ENCODE peak calls at places on chromosomes 2 and 18, in seven cellular contexts. One of them, this sample, is unnamed.

GRCh38 chr2:127047054-127047453 is 59.9 kb downstream of the BIN1 start:
- DNase-seq in left kidney: no peak
- DNase-seq in activated CD4-positive, alpha-beta T cell treated with anti-CD3 and anti-CD28 coated beads, Interleukin-2, amount 50 U/mL, for 48 hours: no peak
- DNase-seq in NCI-H460: no peak
- DNase-seq in right cardiac atrium: no peak
- DNase-seq in amniotic stem cell: no peak
- DNase-seq in stimulated activated CD4-positive, alpha-beta T cell treated with anti-CD3 and anti-CD28 coated beads, Interleukin-1b, Interleukin-23, amount 100 ng/mL, for 48 hours: no peak
- DNase-seq in this sample: no peak

GRCh38 chr2:221501210-221501882 is 70.8 kb downstream of the EPHA4 start:
- DNase-seq in left kidney: peak
- DNase-seq in activated CD4-positive, alpha-beta T cell treated with anti-CD3 and anti-CD28 coated beads, Interleukin-2, amount 50 U/mL, for 48 hours: no peak
- DNase-seq in NCI-H460: peak
- DNase-seq in right cardiac atrium: no peak
- DNase-seq in amniotic stem cell: peak
- DNase-seq in stimulated activated CD4-positive, alpha-beta T cell treated with anti-CD3 and anti-CD28 coated beads, Interleukin-1b, Interleukin-23, amount 100 ng/mL, for 48 hours: no peak
- DNase-seq in this sample: no peak

GRCh38 chr2:228841877-228842276 is 429.2 kb downstream of the PID1 start:
- DNase-seq in left kidney: no peak
- DNase-seq in activated CD4-positive, alpha-beta T cell treated with anti-CD3 and anti-CD28 coated beads, Interleukin-2, amount 50 U/mL, for 48 hours: no peak
- DNase-seq in NCI-H460: no peak
- DNase-seq in right cardiac atrium: no peak
- DNase-seq in amniotic stem cell: no peak
- DNase-seq in stimulated activated CD4-positive, alpha-beta T cell treated with anti-CD3 and anti-CD28 coated beads, Interleukin-1b, Interleukin-23, amount 100 ng/mL, for 48 hours: no peak
- DNase-seq in this sample: peak

GRCh38 chr2:172196768-172197322 is 94.1 kb upstream of the DLX2 start:
- DNase-seq in left kidney: no peak
- DNase-seq in activated CD4-positive, alpha-beta T cell treated with anti-CD3 and anti-CD28 coated beads, Interleukin-2, amount 50 U/mL, for 48 hours: peak
- DNase-seq in NCI-H460: no peak
- DNase-seq in right cardiac atrium: no peak
- DNase-seq in amniotic stem cell: no peak
- DNase-seq in stimulated activated CD4-positive, alpha-beta T cell treated with anti-CD3 and anti-CD28 coated beads, Interleukin-1b, Interleukin-23, amount 100 ng/mL, for 48 hours: peak
- DNase-seq in this sample: no peak

GRCh38 chr2:106117882-106118684 is 76.0 kb downstream of the UXS1 start:
- DNase-seq in left kidney: no peak
- DNase-seq in activated CD4-positive, alpha-beta T cell treated with anti-CD3 and anti-CD28 coated beads, Interleukin-2, amount 50 U/mL, for 48 hours: no peak
- DNase-seq in NCI-H460: no peak
- DNase-seq in right cardiac atrium: no peak
- DNase-seq in amniotic stem cell: no peak
- DNase-seq in stimulated activated CD4-positive, alpha-beta T cell treated with anti-CD3 and anti-CD28 coated beads, Interleukin-1b, Interleukin-23, amount 100 ng/mL, for 48 hours: no peak
- DNase-seq in this sample: no peak

GRCh38 chr18:70151554-70152130 is 53.8 kb downstream of the RTTN start:
- DNase-seq in left kidney: no peak
- DNase-seq in activated CD4-positive, alpha-beta T cell treated with anti-CD3 and anti-CD28 coated beads, Interleukin-2, amount 50 U/mL, for 48 hours: no peak
- DNase-seq in NCI-H460: no peak
- DNase-seq in right cardiac atrium: no peak
- DNase-seq in amniotic stem cell: no peak
- DNase-seq in stimulated activated CD4-positive, alpha-beta T cell treated with anti-CD3 and anti-CD28 coated beads, Interleukin-1b, Interleukin-23, amount 100 ng/mL, for 48 hours: no peak
- DNase-seq in this sample: no peak

GRCh38 chr2:118940486-118941120 is 1.4 kb upstream of the MARCO start:
- DNase-seq in left kidney: no peak
- DNase-seq in activated CD4-positive, alpha-beta T cell treated with anti-CD3 and anti-CD28 coated beads, Interleukin-2, amount 50 U/mL, for 48 hours: no peak
- DNase-seq in NCI-H460: no peak
- DNase-seq in right cardiac atrium: no peak
- DNase-seq in amniotic stem cell: no peak
- DNase-seq in stimulated activated CD4-positive, alpha-beta T cell treated with anti-CD3 and anti-CD28 coated beads, Interleukin-1b, Interleukin-23, amount 100 ng/mL, for 48 hours: no peak
- DNase-seq in this sample: no peak

GRCh38 chr2:148756292-148756975 is 111.9 kb downstream of the EPC2 start:
- DNase-seq in left kidney: no peak
- DNase-seq in activated CD4-positive, alpha-beta T cell treated with anti-CD3 and anti-CD28 coated beads, Interleukin-2, amount 50 U/mL, for 48 hours: no peak
- DNase-seq in NCI-H460: no peak
- DNase-seq in right cardiac atrium: no peak
- DNase-seq in amniotic stem cell: no peak
- DNase-seq in stimulated activated CD4-positive, alpha-beta T cell treated with anti-CD3 and anti-CD28 coated beads, Interleukin-1b, Interleukin-23, amount 100 ng/mL, for 48 hours: no peak
- DNase-seq in this sample: peak

GRCh38 chr2:216727346-216728122 is 32.2 kb upstream of the IGFBP5 start:
- DNase-seq in left kidney: no peak
- DNase-seq in activated CD4-positive, alpha-beta T cell treated with anti-CD3 and anti-CD28 coated beads, Interleukin-2, amount 50 U/mL, for 48 hours: no peak
- DNase-seq in NCI-H460: no peak
- DNase-seq in right cardiac atrium: no peak
- DNase-seq in amniotic stem cell: no peak
- DNase-seq in stimulated activated CD4-positive, alpha-beta T cell treated with anti-CD3 and anti-CD28 coated beads, Interleukin-1b, Interleukin-23, amount 100 ng/mL, for 48 hours: no peak
- DNase-seq in this sample: no peak

GRCh38 chr2:23859234-23859633 is 67.7 kb downstream of the ATAD2B start:
- DNase-seq in left kidney: no peak
- DNase-seq in activated CD4-positive, alpha-beta T cell treated with anti-CD3 and anti-CD28 coated beads, Interleukin-2, amount 50 U/mL, for 48 hours: no peak
- DNase-seq in NCI-H460: no peak
- DNase-seq in right cardiac atrium: no peak
- DNase-seq in amniotic stem cell: no peak
- DNase-seq in stimulated activated CD4-positive, alpha-beta T cell treated with anti-CD3 and anti-CD28 coated beads, Interleukin-1b, Interleukin-23, amount 100 ng/mL, for 48 hours: no peak
- DNase-seq in this sample: no peak

GRCh38 chr2:230416061-230416721 is at the start of gene SP100:
- DNase-seq in left kidney: peak
- DNase-seq in activated CD4-positive, alpha-beta T cell treated with anti-CD3 and anti-CD28 coated beads, Interleukin-2, amount 50 U/mL, for 48 hours: peak
- DNase-seq in NCI-H460: peak
- DNase-seq in right cardiac atrium: peak
- DNase-seq in amniotic stem cell: no peak
- DNase-seq in stimulated activated CD4-positive, alpha-beta T cell treated with anti-CD3 and anti-CD28 coated beads, Interleukin-1b, Interleukin-23, amount 100 ng/mL, for 48 hours: peak
- DNase-seq in this sample: no peak

GRCh38 chr2:38934742-38935141 is 45.1 kb downstream of the ARHGEF33 start:
- DNase-seq in left kidney: no peak
- DNase-seq in activated CD4-positive, alpha-beta T cell treated with anti-CD3 and anti-CD28 coated beads, Interleukin-2, amount 50 U/mL, for 48 hours: no peak
- DNase-seq in NCI-H460: no peak
- DNase-seq in right cardiac atrium: no peak
- DNase-seq in amniotic stem cell: no peak
- DNase-seq in stimulated activated CD4-positive, alpha-beta T cell treated with anti-CD3 and anti-CD28 coated beads, Interleukin-1b, Interleukin-23, amount 100 ng/mL, for 48 hours: no peak
- DNase-seq in this sample: no peak

GRCh38 chr2:108220942-108221541 is 18.7 kb upstream of the SULT1C3 start:
- DNase-seq in left kidney: no peak
- DNase-seq in activated CD4-positive, alpha-beta T cell treated with anti-CD3 and anti-CD28 coated beads, Interleukin-2, amount 50 U/mL, for 48 hours: no peak
- DNase-seq in NCI-H460: no peak
- DNase-seq in right cardiac atrium: peak
- DNase-seq in amniotic stem cell: no peak
- DNase-seq in stimulated activated CD4-positive, alpha-beta T cell treated with anti-CD3 and anti-CD28 coated beads, Interleukin-1b, Interleukin-23, amount 100 ng/mL, for 48 hours: no peak
- DNase-seq in this sample: no peak

GRCh38 chr2:1091895-1092585 is 141.4 kb downstream of the SNTG2 start:
- DNase-seq in left kidney: no peak
- DNase-seq in activated CD4-positive, alpha-beta T cell treated with anti-CD3 and anti-CD28 coated beads, Interleukin-2, amount 50 U/mL, for 48 hours: no peak
- DNase-seq in NCI-H460: no peak
- DNase-seq in right cardiac atrium: no peak
- DNase-seq in amniotic stem cell: peak
- DNase-seq in stimulated activated CD4-positive, alpha-beta T cell treated with anti-CD3 and anti-CD28 coated beads, Interleukin-1b, Interleukin-23, amount 100 ng/mL, for 48 hours: no peak
- DNase-seq in this sample: no peak

GRCh38 chr18:13616525-13617035 is 109.8 kb downstream of the FAM210A start:
- DNase-seq in left kidney: no peak
- DNase-seq in activated CD4-positive, alpha-beta T cell treated with anti-CD3 and anti-CD28 coated beads, Interleukin-2, amount 50 U/mL, for 48 hours: no peak
- DNase-seq in NCI-H460: no peak
- DNase-seq in right cardiac atrium: no peak
- DNase-seq in amniotic stem cell: no peak
- DNase-seq in stimulated activated CD4-positive, alpha-beta T cell treated with anti-CD3 and anti-CD28 coated beads, Interleukin-1b, Interleukin-23, amount 100 ng/mL, for 48 hours: no peak
- DNase-seq in this sample: no peak

GRCh38 chr2:54574107-54574859 is 118.2 kb downstream of the SPTBN1 start:
- DNase-seq in left kidney: no peak
- DNase-seq in activated CD4-positive, alpha-beta T cell treated with anti-CD3 and anti-CD28 coated beads, Interleukin-2, amount 50 U/mL, for 48 hours: peak
- DNase-seq in NCI-H460: peak
- DNase-seq in right cardiac atrium: peak
- DNase-seq in amniotic stem cell: no peak
- DNase-seq in stimulated activated CD4-positive, alpha-beta T cell treated with anti-CD3 and anti-CD28 coated beads, Interleukin-1b, Interleukin-23, amount 100 ng/mL, for 48 hours: peak
- DNase-seq in this sample: no peak

GRCh38 chr2:234686088-234686890 is 189.4 kb upstream of the ARL4C start:
- DNase-seq in left kidney: peak
- DNase-seq in activated CD4-positive, alpha-beta T cell treated with anti-CD3 and anti-CD28 coated beads, Interleukin-2, amount 50 U/mL, for 48 hours: no peak
- DNase-seq in NCI-H460: no peak
- DNase-seq in right cardiac atrium: no peak
- DNase-seq in amniotic stem cell: no peak
- DNase-seq in stimulated activated CD4-positive, alpha-beta T cell treated with anti-CD3 and anti-CD28 coated beads, Interleukin-1b, Interleukin-23, amount 100 ng/mL, for 48 hours: no peak
- DNase-seq in this sample: no peak

GRCh38 chr2:119421731-119422130 is 9.9 kb upstream of the TMEM37 start:
- DNase-seq in left kidney: no peak
- DNase-seq in activated CD4-positive, alpha-beta T cell treated with anti-CD3 and anti-CD28 coated beads, Interleukin-2, amount 50 U/mL, for 48 hours: no peak
- DNase-seq in NCI-H460: no peak
- DNase-seq in right cardiac atrium: no peak
- DNase-seq in amniotic stem cell: no peak
- DNase-seq in stimulated activated CD4-positive, alpha-beta T cell treated with anti-CD3 and anti-CD28 coated beads, Interleukin-1b, Interleukin-23, amount 100 ng/mL, for 48 hours: no peak
- DNase-seq in this sample: no peak

GRCh38 chr2:128422571-128422970 is 103.9 kb upstream of the HS6ST1 start:
- DNase-seq in left kidney: no peak
- DNase-seq in activated CD4-positive, alpha-beta T cell treated with anti-CD3 and anti-CD28 coated beads, Interleukin-2, amount 50 U/mL, for 48 hours: no peak
- DNase-seq in NCI-H460: no peak
- DNase-seq in right cardiac atrium: no peak
- DNase-seq in amniotic stem cell: peak
- DNase-seq in stimulated activated CD4-positive, alpha-beta T cell treated with anti-CD3 and anti-CD28 coated beads, Interleukin-1b, Interleukin-23, amount 100 ng/mL, for 48 hours: no peak
- DNase-seq in this sample: peak

GRCh38 chr2:85998071-85998991 is 107.4 kb downstream of the POLR1A start:
- DNase-seq in left kidney: peak
- DNase-seq in activated CD4-positive, alpha-beta T cell treated with anti-CD3 and anti-CD28 coated beads, Interleukin-2, amount 50 U/mL, for 48 hours: no peak
- DNase-seq in NCI-H460: no peak
- DNase-seq in right cardiac atrium: peak
- DNase-seq in amniotic stem cell: peak
- DNase-seq in stimulated activated CD4-positive, alpha-beta T cell treated with anti-CD3 and anti-CD28 coated beads, Interleukin-1b, Interleukin-23, amount 100 ng/mL, for 48 hours: no peak
- DNase-seq in this sample: peak

GRCh38 chr18:35244671-35245070 is 3.8 kb downstream of the ZNF397 start:
- DNase-seq in left kidney: no peak
- DNase-seq in activated CD4-positive, alpha-beta T cell treated with anti-CD3 and anti-CD28 coated beads, Interleukin-2, amount 50 U/mL, for 48 hours: no peak
- DNase-seq in NCI-H460: no peak
- DNase-seq in right cardiac atrium: no peak
- DNase-seq in amniotic stem cell: no peak
- DNase-seq in stimulated activated CD4-positive, alpha-beta T cell treated with anti-CD3 and anti-CD28 coated beads, Interleukin-1b, Interleukin-23, amount 100 ng/mL, for 48 hours: no peak
- DNase-seq in this sample: no peak

GRCh38 chr18:40935423-40935822 is 1019.6 kb upstream of the PIK3C3 start:
- DNase-seq in left kidney: no peak
- DNase-seq in activated CD4-positive, alpha-beta T cell treated with anti-CD3 and anti-CD28 coated beads, Interleukin-2, amount 50 U/mL, for 48 hours: no peak
- DNase-seq in NCI-H460: peak
- DNase-seq in right cardiac atrium: no peak
- DNase-seq in amniotic stem cell: no peak
- DNase-seq in stimulated activated CD4-positive, alpha-beta T cell treated with anti-CD3 and anti-CD28 coated beads, Interleukin-1b, Interleukin-23, amount 100 ng/mL, for 48 hours: no peak
- DNase-seq in this sample: peak

GRCh38 chr18:2513616-2514015 is 57.7 kb downstream of the METTL4 start:
- DNase-seq in left kidney: peak
- DNase-seq in activated CD4-positive, alpha-beta T cell treated with anti-CD3 and anti-CD28 coated beads, Interleukin-2, amount 50 U/mL, for 48 hours: no peak
- DNase-seq in NCI-H460: no peak
- DNase-seq in right cardiac atrium: no peak
- DNase-seq in amniotic stem cell: no peak
- DNase-seq in stimulated activated CD4-positive, alpha-beta T cell treated with anti-CD3 and anti-CD28 coated beads, Interleukin-1b, Interleukin-23, amount 100 ng/mL, for 48 hours: no peak
- DNase-seq in this sample: no peak

GRCh38 chr2:217714268-217714643 is 288.5 kb downstream of the TNS1 start:
- DNase-seq in left kidney: peak
- DNase-seq in activated CD4-positive, alpha-beta T cell treated with anti-CD3 and anti-CD28 coated beads, Interleukin-2, amount 50 U/mL, for 48 hours: no peak
- DNase-seq in NCI-H460: no peak
- DNase-seq in right cardiac atrium: peak
- DNase-seq in amniotic stem cell: no peak
- DNase-seq in stimulated activated CD4-positive, alpha-beta T cell treated with anti-CD3 and anti-CD28 coated beads, Interleukin-1b, Interleukin-23, amount 100 ng/mL, for 48 hours: no peak
- DNase-seq in this sample: no peak

GRCh38 chr2:205967391-205968075 is 118.4 kb downstream of the INO80D start:
- DNase-seq in left kidney: no peak
- DNase-seq in activated CD4-positive, alpha-beta T cell treated with anti-CD3 and anti-CD28 coated beads, Interleukin-2, amount 50 U/mL, for 48 hours: no peak
- DNase-seq in NCI-H460: no peak
- DNase-seq in right cardiac atrium: no peak
- DNase-seq in amniotic stem cell: no peak
- DNase-seq in stimulated activated CD4-positive, alpha-beta T cell treated with anti-CD3 and anti-CD28 coated beads, Interleukin-1b, Interleukin-23, amount 100 ng/mL, for 48 hours: no peak
- DNase-seq in this sample: peak

GRCh38 chr2:217797661-217798069 is 205.1 kb downstream of the TNS1 start:
- DNase-seq in left kidney: no peak
- DNase-seq in activated CD4-positive, alpha-beta T cell treated with anti-CD3 and anti-CD28 coated beads, Interleukin-2, amount 50 U/mL, for 48 hours: no peak
- DNase-seq in NCI-H460: no peak
- DNase-seq in right cardiac atrium: peak
- DNase-seq in amniotic stem cell: no peak
- DNase-seq in stimulated activated CD4-positive, alpha-beta T cell treated with anti-CD3 and anti-CD28 coated beads, Interleukin-1b, Interleukin-23, amount 100 ng/mL, for 48 hours: no peak
- DNase-seq in this sample: no peak

GRCh38 chr2:106885981-106886915 is at the start of gene ST6GAL2:
- DNase-seq in left kidney: peak
- DNase-seq in activated CD4-positive, alpha-beta T cell treated with anti-CD3 and anti-CD28 coated beads, Interleukin-2, amount 50 U/mL, for 48 hours: no peak
- DNase-seq in NCI-H460: no peak
- DNase-seq in right cardiac atrium: peak
- DNase-seq in amniotic stem cell: no peak
- DNase-seq in stimulated activated CD4-positive, alpha-beta T cell treated with anti-CD3 and anti-CD28 coated beads, Interleukin-1b, Interleukin-23, amount 100 ng/mL, for 48 hours: no peak
- DNase-seq in this sample: no peak

GRCh38 chr2:97740590-97741182 is 27.3 kb downstream of the ZAP70 start:
- DNase-seq in left kidney: peak
- DNase-seq in activated CD4-positive, alpha-beta T cell treated with anti-CD3 and anti-CD28 coated beads, Interleukin-2, amount 50 U/mL, for 48 hours: peak
- DNase-seq in NCI-H460: peak
- DNase-seq in right cardiac atrium: peak
- DNase-seq in amniotic stem cell: no peak
- DNase-seq in stimulated activated CD4-positive, alpha-beta T cell treated with anti-CD3 and anti-CD28 coated beads, Interleukin-1b, Interleukin-23, amount 100 ng/mL, for 48 hours: peak
- DNase-seq in this sample: no peak

GRCh38 chr2:221999702-222000101 is 299.1 kb downstream of the PAX3 start:
- DNase-seq in left kidney: no peak
- DNase-seq in activated CD4-positive, alpha-beta T cell treated with anti-CD3 and anti-CD28 coated beads, Interleukin-2, amount 50 U/mL, for 48 hours: no peak
- DNase-seq in NCI-H460: no peak
- DNase-seq in right cardiac atrium: no peak
- DNase-seq in amniotic stem cell: no peak
- DNase-seq in stimulated activated CD4-positive, alpha-beta T cell treated with anti-CD3 and anti-CD28 coated beads, Interleukin-1b, Interleukin-23, amount 100 ng/mL, for 48 hours: no peak
- DNase-seq in this sample: peak

GRCh38 chr2:19748711-19749506 is 152.9 kb downstream of the TTC32 start:
- DNase-seq in left kidney: no peak
- DNase-seq in activated CD4-positive, alpha-beta T cell treated with anti-CD3 and anti-CD28 coated beads, Interleukin-2, amount 50 U/mL, for 48 hours: no peak
- DNase-seq in NCI-H460: no peak
- DNase-seq in right cardiac atrium: no peak
- DNase-seq in amniotic stem cell: no peak
- DNase-seq in stimulated activated CD4-positive, alpha-beta T cell treated with anti-CD3 and anti-CD28 coated beads, Interleukin-1b, Interleukin-23, amount 100 ng/mL, for 48 hours: no peak
- DNase-seq in this sample: no peak

GRCh38 chr2:233857511-233858118 is 3.3 kb upstream of the HJURP start:
- DNase-seq in left kidney: no peak
- DNase-seq in activated CD4-positive, alpha-beta T cell treated with anti-CD3 and anti-CD28 coated beads, Interleukin-2, amount 50 U/mL, for 48 hours: peak
- DNase-seq in NCI-H460: peak
- DNase-seq in right cardiac atrium: no peak
- DNase-seq in amniotic stem cell: no peak
- DNase-seq in stimulated activated CD4-positive, alpha-beta T cell treated with anti-CD3 and anti-CD28 coated beads, Interleukin-1b, Interleukin-23, amount 100 ng/mL, for 48 hours: peak
- DNase-seq in this sample: no peak

GRCh38 chr2:72271766-72272615 is 124.3 kb upstream of the CYP26B1 start:
- DNase-seq in left kidney: peak
- DNase-seq in activated CD4-positive, alpha-beta T cell treated with anti-CD3 and anti-CD28 coated beads, Interleukin-2, amount 50 U/mL, for 48 hours: no peak
- DNase-seq in NCI-H460: no peak
- DNase-seq in right cardiac atrium: no peak
- DNase-seq in amniotic stem cell: no peak
- DNase-seq in stimulated activated CD4-positive, alpha-beta T cell treated with anti-CD3 and anti-CD28 coated beads, Interleukin-1b, Interleukin-23, amount 100 ng/mL, for 48 hours: no peak
- DNase-seq in this sample: no peak

GRCh38 chr2:64251497-64252277 is 107.5 kb upstream of the PELI1 start:
- DNase-seq in left kidney: no peak
- DNase-seq in activated CD4-positive, alpha-beta T cell treated with anti-CD3 and anti-CD28 coated beads, Interleukin-2, amount 50 U/mL, for 48 hours: no peak
- DNase-seq in NCI-H460: no peak
- DNase-seq in right cardiac atrium: no peak
- DNase-seq in amniotic stem cell: no peak
- DNase-seq in stimulated activated CD4-positive, alpha-beta T cell treated with anti-CD3 and anti-CD28 coated beads, Interleukin-1b, Interleukin-23, amount 100 ng/mL, for 48 hours: no peak
- DNase-seq in this sample: no peak

GRCh38 chr2:153476491-153477095 is 2.0 kb downstream of the RPRM start:
- DNase-seq in left kidney: peak
- DNase-seq in activated CD4-positive, alpha-beta T cell treated with anti-CD3 and anti-CD28 coated beads, Interleukin-2, amount 50 U/mL, for 48 hours: no peak
- DNase-seq in NCI-H460: no peak
- DNase-seq in right cardiac atrium: no peak
- DNase-seq in amniotic stem cell: no peak
- DNase-seq in stimulated activated CD4-positive, alpha-beta T cell treated with anti-CD3 and anti-CD28 coated beads, Interleukin-1b, Interleukin-23, amount 100 ng/mL, for 48 hours: no peak
- DNase-seq in this sample: no peak

GRCh38 chr2:241763551-241764271 is 12.9 kb upstream of the GAL3ST2 start:
- DNase-seq in left kidney: peak
- DNase-seq in activated CD4-positive, alpha-beta T cell treated with anti-CD3 and anti-CD28 coated beads, Interleukin-2, amount 50 U/mL, for 48 hours: no peak
- DNase-seq in NCI-H460: no peak
- DNase-seq in right cardiac atrium: no peak
- DNase-seq in amniotic stem cell: no peak
- DNase-seq in stimulated activated CD4-positive, alpha-beta T cell treated with anti-CD3 and anti-CD28 coated beads, Interleukin-1b, Interleukin-23, amount 100 ng/mL, for 48 hours: no peak
- DNase-seq in this sample: no peak

GRCh38 chr2:1721706-1722483 is 22.4 kb downstream of the PXDN start:
- DNase-seq in left kidney: no peak
- DNase-seq in activated CD4-positive, alpha-beta T cell treated with anti-CD3 and anti-CD28 coated beads, Interleukin-2, amount 50 U/mL, for 48 hours: no peak
- DNase-seq in NCI-H460: no peak
- DNase-seq in right cardiac atrium: no peak
- DNase-seq in amniotic stem cell: peak
- DNase-seq in stimulated activated CD4-positive, alpha-beta T cell treated with anti-CD3 and anti-CD28 coated beads, Interleukin-1b, Interleukin-23, amount 100 ng/mL, for 48 hours: no peak
- DNase-seq in this sample: no peak